ENCODE peak calls at places on chromosome 3, in seven cellular contexts. H is endothelial cell; M is ureter; Q is thoracic aorta; P is activated naive CD8-positive, alpha-beta T cell treated with anti-CD3 and anti-CD28 coated beads, Interleukin-2, amount 50 U/mL, for 16 hours; X is SJSA1; N is hypothalamus. T is an unnamed sample.

GRCh38 chr3:61560452-61561373 is 658 bp upstream of the PTPRG start:
- DNase-seq in M (peak), Q (peak), P (no peak), H (peak), X (peak), N (peak), T (peak)

GRCh38 chr3:56682458-56683121 is 475 bp downstream of the TASOR start:
- DNase-seq in N (peak), P (peak), X (peak), Q (peak), M (peak), H (peak), T (peak)

GRCh38 chr3:98914210-98915080 is 12.9 kb upstream of the DCBLD2 start:
- DNase-seq in N (no peak), M (no peak), Q (no peak), H (no peak), X (no peak), P (no peak), T (no peak)

GRCh38 chr3:71269896-71270295 is 313.6 kb downstream of the FOXP1 start:
- DNase-seq in H (no peak), M (no peak), P (no peak), X (no peak), N (no peak), Q (no peak), T (no peak)

GRCh38 chr3:102114264-102114979 is 265.1 kb downstream of the NFKBIZ start:
- DNase-seq in M (no peak), H (no peak), N (no peak), P (peak), Q (no peak), X (no peak), T (no peak)

GRCh38 chr3:70554170-70554569 is 241.7 kb upstream of the MDFIC2 start:
- DNase-seq in H (no peak), M (no peak), P (no peak), Q (no peak), N (no peak), X (no peak), T (no peak)

GRCh38 chr3:86104154-86104553 is 886.8 kb downstream of the VGLL3 start:
- DNase-seq in N (no peak), P (no peak), H (no peak), M (no peak), Q (no peak), X (no peak), T (no peak)

GRCh38 chr3:78838362-78838761 is 929.4 kb downstream of the ROBO1 start:
- DNase-seq in P (no peak), N (no peak), H (no peak), Q (no peak), X (no peak), M (no peak), T (no peak)

GRCh38 chr3:186261638-186262037 is 100.4 kb downstream of the DGKG start:
- DNase-seq in Q (no peak), P (no peak), X (no peak), M (no peak), H (peak), N (no peak), T (no peak)

GRCh38 chr3:22122567-22122966 is 371.6 kb upstream of the ZNF385D start:
- DNase-seq in N (no peak), Q (no peak), P (no peak), M (no peak), H (no peak), X (no peak), T (no peak)

T was measured in lower lobe of right lung.